ENCODE peak calls at places on chromosomes 4 and X, in six cellular contexts. G is pancreas, N is H9, B is astrocyte, M is mesendoderm, K is suprapubic skin. Y is an unnamed sample.
A peak's percentile ranks its signal among the peaks of the same experiment; 100 is the strongest.

GRCh38 chrX:103343105-103343504 is 13.1 kb downstream of the TCEAL7 start:
- DNase-seq in B (no peak), N (no peak), M (peak; percentile 27), K (no peak), G (no peak), Y (no peak)

GRCh38 chr4:140607852-140608251 is 39.1 kb upstream of the UCP1 start:
- DNase-seq in K (no peak), M (no peak), N (no peak), G (no peak), B (no peak), Y (no peak)

GRCh38 chrX:119870626-119871131 is 854 bp downstream of the RNF113A start:
- DNase-seq in G (no peak), K (no peak), N (no peak), B (no peak), M (peak; percentile 10), Y (no peak)

GRCh38 chr4:86664959-86665358 is 70.8 kb downstream of the PTPN13 start:
- DNase-seq in K (no peak), B (peak; percentile 95), G (no peak), N (no peak), M (peak; percentile 30), Y (no peak)

GRCh38 chr4:24805036-24805435 is 9.7 kb downstream of the SOD3 start:
- DNase-seq in G (no peak), M (no peak), N (no peak), B (no peak), K (peak; percentile 29), Y (no peak)

GRCh38 chrX:142201113-142201512 is 4.0 kb downstream of the MAGEC2 start:
- DNase-seq in K (no peak), M (no peak), N (no peak), B (no peak), G (no peak), Y (no peak)

GRCh38 chr4:104283303-104283702 is 211.4 kb downstream of the CXXC4 start:
- DNase-seq in B (no peak), K (no peak), N (no peak), M (no peak), G (no peak), Y (no peak)

GRCh38 chr4:149077142-149077541 is 634.9 kb upstream of the NR3C2 start:
- DNase-seq in M (peak; percentile 17), K (no peak), N (no peak), G (no peak), B (peak; percentile 22), Y (no peak)

GRCh38 chr4:16752150-16752549 is 146.3 kb downstream of the LDB2 start:
- DNase-seq in M (no peak), G (no peak), B (no peak), N (no peak), K (no peak), Y (no peak)

GRCh38 chr4:88054909-88055308 is 47.5 kb downstream of the PKD2 start:
- DNase-seq in M (peak; percentile 79), K (no peak), G (no peak), N (peak; percentile 60), B (peak; percentile 23), Y (peak; percentile 43)

GRCh38 chrX:18353931-18354368 is 538 bp downstream of the SCML2 start:
- DNase-seq in B (no peak), K (no peak), N (peak; percentile 54), M (peak; percentile 52), G (no peak), Y (no peak)

GRCh38 chr4:152104846-152105462 is 344.1 kb upstream of the GATB start:
- DNase-seq in B (no peak), K (no peak), M (no peak), N (no peak), G (no peak), Y (no peak)

GRCh38 chr4:152102184-152103000 is 341.6 kb upstream of the GATB start:
- DNase-seq in M (peak; percentile 66), N (no peak), G (no peak), B (peak; percentile 81), K (no peak), Y (no peak)

GRCh38 chr4:152104286-152104685 is 343.5 kb upstream of the GATB start:
- DNase-seq in G (no peak), K (no peak), M (no peak), B (no peak), N (no peak), Y (no peak)

GRCh38 chr4:152101546-152102183 is 340.9 kb upstream of the GATB start:
- DNase-seq in N (no peak), K (no peak), M (no peak), B (no peak), G (no peak), Y (no peak)

DNA sequence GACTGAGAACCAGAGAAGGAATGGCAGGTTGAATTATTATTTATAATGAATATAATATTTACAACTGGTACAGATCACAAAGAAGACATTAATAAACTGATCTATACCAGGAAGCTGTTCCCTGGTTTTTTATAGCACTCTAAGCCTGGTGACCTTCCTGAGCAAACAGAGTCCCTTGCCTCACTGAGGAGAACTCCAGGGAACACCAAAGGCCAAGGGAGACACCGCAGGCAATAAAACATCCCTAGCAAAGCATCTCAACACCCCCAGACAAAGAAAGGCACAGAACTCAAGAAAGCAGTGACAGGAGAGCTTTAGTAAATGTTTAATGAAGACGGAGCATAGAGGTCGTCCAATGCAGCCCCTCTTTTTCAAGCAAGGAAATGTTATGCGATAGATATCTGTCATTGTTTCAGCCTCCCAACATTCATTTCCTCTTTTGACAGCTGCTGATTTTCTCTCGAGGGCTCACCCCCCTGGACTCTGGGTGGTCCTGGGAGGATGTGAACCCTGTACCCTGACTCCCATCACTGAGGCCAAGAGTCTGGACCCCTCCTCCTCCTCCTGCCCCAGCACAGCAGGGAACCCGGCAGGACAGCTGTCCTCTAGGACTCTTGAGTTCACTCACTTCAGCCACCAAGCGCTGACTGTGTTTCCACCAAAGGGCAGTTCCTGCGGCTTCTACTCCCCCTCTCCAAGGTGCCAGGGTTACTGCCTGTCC is 342.5 kb upstream of the GATB start:
- DNase-seq in K (no peak), M (no peak), N (no peak), B (no peak), G (no peak), Y (no peak)
- H3K4me1 ChIP-seq in K (peaks cover 39% of the 10 kb centered on the region), M (no peaks in the 10 kb centered on the region), N (peaks cover 3% of the 10 kb centered on the region), B (peaks cover 23% of the 10 kb centered on the region), G (no peaks in the 10 kb centered on the region), Y (no peaks in the 10 kb centered on the region)

GRCh38 chr4:2806392-2807355 is 13.8 kb downstream of the SH3BP2 start:
- DNase-seq in B (no peak), G (peak; percentile 66), N (no peak), M (no peak), K (no peak), Y (no peak)

GRCh38 chr4:2807571-2807970 is 14.7 kb downstream of the SH3BP2 start:
- DNase-seq in K (no peak), G (no peak), B (no peak), N (no peak), M (no peak), Y (no peak)

GRCh38 chr4:2805712-2806391 is 13.0 kb downstream of the SH3BP2 start:
- DNase-seq in N (no peak), K (no peak), M (no peak), G (peak; percentile 78), B (no peak), Y (no peak)

GRCh38 chr4:2809610-2810180 is 16.8 kb downstream of the SH3BP2 start:
- DNase-seq in B (no peak), N (no peak), M (no peak), K (no peak), G (no peak), Y (no peak)

DNA sequence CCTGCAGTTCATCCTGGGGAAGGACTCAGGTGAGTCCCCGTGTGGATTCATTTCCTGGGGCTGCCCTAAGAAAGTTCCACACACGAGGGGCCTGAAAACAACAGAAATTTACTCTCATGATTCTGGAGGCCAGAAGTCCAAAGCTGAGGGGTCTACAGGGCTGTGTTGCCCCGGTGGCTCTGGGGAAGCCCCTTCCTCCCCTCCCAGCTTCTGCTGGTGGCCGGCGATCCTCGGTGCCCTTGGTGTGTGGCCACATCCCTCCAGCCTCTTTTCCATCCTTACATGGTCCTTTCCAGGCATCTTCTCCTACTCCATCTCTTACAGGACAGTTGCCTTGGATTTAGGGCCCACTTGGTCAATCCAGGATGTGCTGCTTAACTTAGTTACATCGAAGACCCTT is 15.1 kb downstream of the SH3BP2 start:
- DNase-seq in K (no peak), G (no peak), B (no peak), N (no peak), M (no peak), Y (no peak)
- H3K4me1 ChIP-seq in K (peaks cover 95% of the 10 kb centered on the region), G (peaks cover 21% of the 10 kb centered on the region), B (peaks cover 16% of the 10 kb centered on the region), N (peaks cover 4% of the 10 kb centered on the region), M (peaks cover 5% of the 10 kb centered on the region), Y (peaks cover 8% of the 10 kb centered on the region)

GRCh38 chr4:94507708-94508107 is 56.0 kb downstream of the PDLIM5 start:
- DNase-seq in K (no peak), G (peak; percentile 9), M (no peak), N (no peak), B (peak; percentile 91), Y (no peak)

GRCh38 chr4:94508256-94508655 is 56.5 kb downstream of the PDLIM5 start:
- DNase-seq in M (no peak), G (no peak), B (no peak), N (no peak), K (no peak), Y (no peak)

GRCh38 chr4:94507281-94507680 is 55.5 kb downstream of the PDLIM5 start:
- DNase-seq in K (no peak), M (no peak), B (no peak), N (no peak), G (no peak), Y (no peak)

GRCh38 chr4:94506822-94507221 is 55.1 kb downstream of the PDLIM5 start:
- DNase-seq in B (no peak), G (no peak), M (no peak), K (no peak), N (no peak), Y (no peak)

DNA sequence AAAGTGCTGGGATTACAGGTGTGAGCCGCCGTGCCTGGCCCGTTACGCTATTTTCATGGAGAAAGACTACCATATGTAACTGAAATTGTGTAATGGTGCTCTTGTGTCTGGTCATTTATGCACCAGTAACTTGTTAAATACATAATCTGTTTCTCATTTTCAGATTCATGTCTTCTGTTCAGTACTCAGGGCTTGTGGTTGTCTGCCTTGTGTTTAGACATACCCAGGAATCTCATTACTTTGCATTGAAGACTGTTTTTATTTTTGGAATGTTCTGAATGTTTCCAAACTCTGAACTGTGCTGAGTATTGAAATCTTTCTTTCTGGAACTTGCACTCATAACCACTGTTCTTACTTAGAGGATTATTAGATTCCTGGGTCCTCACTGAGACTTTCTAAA is 52.8 kb downstream of the PDLIM5 start:
- DNase-seq in G (no peak), M (no peak), K (no peak), N (no peak), B (peak; percentile 53), Y (no peak)
- H3K4me1 ChIP-seq in G (peaks cover 11% of the 10 kb centered on the region), M (peaks cover 2% of the 10 kb centered on the region), K (peaks cover 26% of the 10 kb centered on the region), N (no peaks in the 10 kb centered on the region), B (peaks cover 24% of the 10 kb centered on the region), Y (no peaks in the 10 kb centered on the region)

GRCh38 chrX:6856471-6856870 is 291.0 kb upstream of the STS start:
- DNase-seq in B (no peak), G (no peak), M (no peak), K (no peak), N (no peak), Y (no peak)

GRCh38 chrX:6849711-6850415 is 297.6 kb upstream of the STS start:
- DNase-seq in N (no peak), G (no peak), K (no peak), M (peak; percentile 16), B (peak; percentile 6), Y (no peak)

GRCh38 chrX:6851140-6851539 is 296.4 kb upstream of the STS start:
- DNase-seq in B (no peak), K (no peak), N (no peak), M (no peak), G (no peak), Y (no peak)

GRCh38 chrX:6852121-6852520 is 295.4 kb upstream of the STS start:
- DNase-seq in K (no peak), B (no peak), G (no peak), M (no peak), N (no peak), Y (no peak)

GRCh38 chrX:6852869-6853268 is 294.6 kb upstream of the STS start:
- DNase-seq in G (no peak), K (no peak), N (no peak), B (no peak), M (no peak), Y (no peak)
- H3K4me1 ChIP-seq in G (no peaks in the 10 kb centered on the region), K (no peaks in the 10 kb centered on the region), N (peaks cover 4% of the 10 kb centered on the region), B (no peaks in the 10 kb centered on the region), M (no peaks in the 10 kb centered on the region), Y (no peaks in the 10 kb centered on the region)